ENCODE peak calls at places on chromosomes 11 and 22, in eight cellular contexts. One of them, this sample, is unnamed.
A peak's percentile ranks its signal among the peaks of the same experiment; 100 is the strongest.

GRCh38 chr11:27228232-27228631 is 134.8 kb downstream of the CCDC34 start:
- DNase-seq in mammary epithelial cell: peak; percentile 88
- DNase-seq in IMR-90: no peak
- DNase-seq in MCF 10A: peak; percentile 78
- DNase-seq in activated naive CD4-positive, alpha-beta T cell treated with Interleukin-2 at 50 U/mL for 16 hours: no peak
- DNase-seq in activated B cell treated with CpG ODN at 0.5 μM for 24 hours: no peak
- DNase-seq in SJSA1: no peak
- DNase-seq in NCI-H345: peak; percentile 81
- DNase-seq in this sample: no peak

GRCh38 chr22:19799322-19800190 is 39.0 kb downstream of the TBX1 start:
- DNase-seq in activated naive CD4-positive, alpha-beta T cell treated with Interleukin-2 at 50 U/mL for 16 hours: no peak
- DNase-seq in SJSA1: peak; percentile 96
- DNase-seq in mammary epithelial cell: no peak
- DNase-seq in MCF 10A: no peak
- DNase-seq in NCI-H345: no peak
- DNase-seq in IMR-90: peak; percentile 92
- DNase-seq in activated B cell treated with CpG ODN at 0.5 μM for 24 hours: no peak
- DNase-seq in this sample: no peak

GRCh38 chr22:50302041-50302541 is 5.4 kb downstream of the PLXNB2 start:
- DNase-seq in NCI-H345: no peak
- DNase-seq in activated B cell treated with CpG ODN at 0.5 μM for 24 hours: no peak
- DNase-seq in SJSA1: no peak
- DNase-seq in MCF 10A: peak; percentile 38
- DNase-seq in activated naive CD4-positive, alpha-beta T cell treated with Interleukin-2 at 50 U/mL for 16 hours: no peak
- DNase-seq in IMR-90: peak; percentile 17
- DNase-seq in mammary epithelial cell: peak; percentile 61
- DNase-seq in this sample: no peak

GRCh38 chr11:92916299-92916698 is 53.2 kb upstream of the MTNR1B start:
- DNase-seq in IMR-90: no peak
- DNase-seq in activated B cell treated with CpG ODN at 0.5 μM for 24 hours: no peak
- DNase-seq in mammary epithelial cell: no peak
- DNase-seq in activated naive CD4-positive, alpha-beta T cell treated with Interleukin-2 at 50 U/mL for 16 hours: no peak
- DNase-seq in MCF 10A: no peak
- DNase-seq in SJSA1: no peak
- DNase-seq in NCI-H345: no peak
- DNase-seq in this sample: no peak

GRCh38 chr11:57885298-57886035 is 123.9 kb downstream of the CTNND1 start:
- DNase-seq in activated naive CD4-positive, alpha-beta T cell treated with Interleukin-2 at 50 U/mL for 16 hours: no peak
- DNase-seq in NCI-H345: no peak
- DNase-seq in mammary epithelial cell: peak; percentile 36
- DNase-seq in MCF 10A: peak; percentile 43
- DNase-seq in IMR-90: peak; percentile 42
- DNase-seq in SJSA1: no peak
- DNase-seq in activated B cell treated with CpG ODN at 0.5 μM for 24 hours: no peak
- DNase-seq in this sample: no peak

GRCh38 chr11:94876645-94877445 is 96.5 kb downstream of the CWC15 start:
- DNase-seq in NCI-H345: no peak
- DNase-seq in SJSA1: peak; percentile 79
- DNase-seq in activated naive CD4-positive, alpha-beta T cell treated with Interleukin-2 at 50 U/mL for 16 hours: peak; percentile 41
- DNase-seq in MCF 10A: peak; percentile 85
- DNase-seq in activated B cell treated with CpG ODN at 0.5 μM for 24 hours: no peak
- DNase-seq in IMR-90: peak; percentile 98
- DNase-seq in mammary epithelial cell: peak; percentile 75
- DNase-seq in this sample: peak; percentile 13

GRCh38 chr11:24386551-24387404 is 110.1 kb upstream of the LUZP2 start:
- DNase-seq in SJSA1: no peak
- DNase-seq in MCF 10A: peak; percentile 32
- DNase-seq in activated B cell treated with CpG ODN at 0.5 μM for 24 hours: no peak
- DNase-seq in NCI-H345: peak; percentile 88
- DNase-seq in mammary epithelial cell: peak; percentile 8
- DNase-seq in activated naive CD4-positive, alpha-beta T cell treated with Interleukin-2 at 50 U/mL for 16 hours: no peak
- DNase-seq in IMR-90: peak; percentile 68
- DNase-seq in this sample: no peak

GRCh38 chr22:20237480-20238440 is 30.4 kb downstream of the RTN4R start:
- DNase-seq in activated B cell treated with CpG ODN at 0.5 μM for 24 hours: no peak
- DNase-seq in SJSA1: no peak
- DNase-seq in NCI-H345: no peak
- DNase-seq in MCF 10A: peak; percentile 20
- DNase-seq in activated naive CD4-positive, alpha-beta T cell treated with Interleukin-2 at 50 U/mL for 16 hours: peak; percentile 27
- DNase-seq in IMR-90: no peak
- DNase-seq in mammary epithelial cell: peak; percentile 21
- DNase-seq in this sample: no peak

GRCh38 chr11:100791873-100792272 is 104.8 kb downstream of the ARHGAP42 start:
- DNase-seq in SJSA1: no peak
- DNase-seq in NCI-H345: no peak
- DNase-seq in IMR-90: peak; percentile 17
- DNase-seq in mammary epithelial cell: peak; percentile 69
- DNase-seq in activated naive CD4-positive, alpha-beta T cell treated with Interleukin-2 at 50 U/mL for 16 hours: no peak
- DNase-seq in activated B cell treated with CpG ODN at 0.5 μM for 24 hours: no peak
- DNase-seq in MCF 10A: peak; percentile 61
- DNase-seq in this sample: no peak

GRCh38 chr11:116109228-116109627 is 605.0 kb upstream of the CADM1 start:
- DNase-seq in NCI-H345: no peak
- DNase-seq in MCF 10A: peak; percentile 5
- DNase-seq in activated naive CD4-positive, alpha-beta T cell treated with Interleukin-2 at 50 U/mL for 16 hours: no peak
- DNase-seq in activated B cell treated with CpG ODN at 0.5 μM for 24 hours: no peak
- DNase-seq in IMR-90: peak; percentile 44
- DNase-seq in mammary epithelial cell: peak; percentile 55
- DNase-seq in SJSA1: peak; percentile 39
- DNase-seq in this sample: no peak

GRCh38 chr11:1150095-1150494 is 7.7 kb upstream of the MUC5AC start:
- DNase-seq in activated B cell treated with CpG ODN at 0.5 μM for 24 hours: peak; percentile 13
- DNase-seq in MCF 10A: no peak
- DNase-seq in mammary epithelial cell: no peak
- DNase-seq in IMR-90: no peak
- DNase-seq in activated naive CD4-positive, alpha-beta T cell treated with Interleukin-2 at 50 U/mL for 16 hours: no peak
- DNase-seq in SJSA1: no peak
- DNase-seq in NCI-H345: no peak
- DNase-seq in this sample: no peak

GRCh38 chr11:117907276-117908110 is 21.7 kb downstream of the TMPRSS13 start:
- DNase-seq in IMR-90: peak; percentile 81
- DNase-seq in activated naive CD4-positive, alpha-beta T cell treated with Interleukin-2 at 50 U/mL for 16 hours: peak; percentile 63
- DNase-seq in NCI-H345: peak; percentile 67
- DNase-seq in mammary epithelial cell: peak; percentile 96
- DNase-seq in MCF 10A: peak; percentile 97
- DNase-seq in SJSA1: peak; percentile 62
- DNase-seq in activated B cell treated with CpG ODN at 0.5 μM for 24 hours: peak; percentile 61
- DNase-seq in this sample: peak; percentile 15

GRCh38 chr11:11370263-11371060 is 17.4 kb upstream of the CSNK2A3 start:
- DNase-seq in IMR-90: no peak
- DNase-seq in activated B cell treated with CpG ODN at 0.5 μM for 24 hours: no peak
- DNase-seq in mammary epithelial cell: no peak
- DNase-seq in SJSA1: no peak
- DNase-seq in MCF 10A: no peak
- DNase-seq in NCI-H345: no peak
- DNase-seq in activated naive CD4-positive, alpha-beta T cell treated with Interleukin-2 at 50 U/mL for 16 hours: no peak
- DNase-seq in this sample: no peak

GRCh38 chr11:29025001-29025400 is 916.8 kb downstream of the METTL15 start:
- DNase-seq in mammary epithelial cell: no peak
- DNase-seq in activated B cell treated with CpG ODN at 0.5 μM for 24 hours: no peak
- DNase-seq in MCF 10A: no peak
- DNase-seq in IMR-90: peak; percentile 47
- DNase-seq in NCI-H345: no peak
- DNase-seq in activated naive CD4-positive, alpha-beta T cell treated with Interleukin-2 at 50 U/mL for 16 hours: no peak
- DNase-seq in SJSA1: no peak
- DNase-seq in this sample: no peak

GRCh38 chr11:33329705-33330329 is 72.6 kb downstream of the HIPK3 start:
- DNase-seq in activated naive CD4-positive, alpha-beta T cell treated with Interleukin-2 at 50 U/mL for 16 hours: peak; percentile 29
- DNase-seq in IMR-90: peak; percentile 72
- DNase-seq in mammary epithelial cell: peak; percentile 55
- DNase-seq in MCF 10A: peak; percentile 68
- DNase-seq in activated B cell treated with CpG ODN at 0.5 μM for 24 hours: no peak
- DNase-seq in NCI-H345: peak; percentile 58
- DNase-seq in SJSA1: no peak
- DNase-seq in this sample: no peak

GRCh38 chr22:49642331-49642730 is 185.3 kb downstream of the BRD1 start:
- DNase-seq in activated B cell treated with CpG ODN at 0.5 μM for 24 hours: no peak
- DNase-seq in activated naive CD4-positive, alpha-beta T cell treated with Interleukin-2 at 50 U/mL for 16 hours: no peak
- DNase-seq in mammary epithelial cell: no peak
- DNase-seq in IMR-90: no peak
- DNase-seq in NCI-H345: peak; percentile 13
- DNase-seq in MCF 10A: no peak
- DNase-seq in SJSA1: no peak
- DNase-seq in this sample: no peak

GRCh38 chr11:34972892-34973291 is 56.5 kb downstream of the PDHX start:
- DNase-seq in mammary epithelial cell: no peak
- DNase-seq in MCF 10A: no peak
- DNase-seq in IMR-90: peak; percentile 87
- DNase-seq in activated B cell treated with CpG ODN at 0.5 μM for 24 hours: no peak
- DNase-seq in NCI-H345: no peak
- DNase-seq in SJSA1: no peak
- DNase-seq in activated naive CD4-positive, alpha-beta T cell treated with Interleukin-2 at 50 U/mL for 16 hours: no peak
- DNase-seq in this sample: no peak

GRCh38 chr11:12220305-12220704 is 109.9 kb downstream of the MICAL2 start:
- DNase-seq in SJSA1: no peak
- DNase-seq in MCF 10A: no peak
- DNase-seq in IMR-90: no peak
- DNase-seq in NCI-H345: no peak
- DNase-seq in activated B cell treated with CpG ODN at 0.5 μM for 24 hours: no peak
- DNase-seq in mammary epithelial cell: no peak
- DNase-seq in activated naive CD4-positive, alpha-beta T cell treated with Interleukin-2 at 50 U/mL for 16 hours: no peak
- DNase-seq in this sample: no peak

GRCh38 chr11:94036096-94036495 is 14.9 kb downstream of the HEPHL1 start:
- DNase-seq in NCI-H345: no peak
- DNase-seq in mammary epithelial cell: no peak
- DNase-seq in activated naive CD4-positive, alpha-beta T cell treated with Interleukin-2 at 50 U/mL for 16 hours: no peak
- DNase-seq in MCF 10A: no peak
- DNase-seq in activated B cell treated with CpG ODN at 0.5 μM for 24 hours: no peak
- DNase-seq in SJSA1: no peak
- DNase-seq in IMR-90: no peak
- DNase-seq in this sample: no peak

GRCh38 chr22:19872779-19873137 is 18.1 kb upstream of the GNB1L start:
- DNase-seq in activated B cell treated with CpG ODN at 0.5 μM for 24 hours: no peak
- DNase-seq in SJSA1: no peak
- DNase-seq in activated naive CD4-positive, alpha-beta T cell treated with Interleukin-2 at 50 U/mL for 16 hours: no peak
- DNase-seq in mammary epithelial cell: no peak
- DNase-seq in IMR-90: no peak
- DNase-seq in MCF 10A: no peak
- DNase-seq in NCI-H345: peak; percentile 6
- DNase-seq in this sample: no peak

GRCh38 chr22:50161508-50162390 is 8.8 kb upstream of the PANX2 start:
- DNase-seq in SJSA1: no peak
- DNase-seq in IMR-90: no peak
- DNase-seq in activated naive CD4-positive, alpha-beta T cell treated with Interleukin-2 at 50 U/mL for 16 hours: no peak
- DNase-seq in MCF 10A: no peak
- DNase-seq in mammary epithelial cell: no peak
- DNase-seq in activated B cell treated with CpG ODN at 0.5 μM for 24 hours: no peak
- DNase-seq in NCI-H345: no peak
- DNase-seq in this sample: no peak

GRCh38 chr11:69013009-69013951 is at the start of gene MRGPRF:
- DNase-seq in NCI-H345: no peak
- DNase-seq in activated B cell treated with CpG ODN at 0.5 μM for 24 hours: no peak
- DNase-seq in mammary epithelial cell: no peak
- DNase-seq in activated naive CD4-positive, alpha-beta T cell treated with Interleukin-2 at 50 U/mL for 16 hours: no peak
- DNase-seq in SJSA1: peak; percentile 97
- DNase-seq in IMR-90: peak; percentile 91
- DNase-seq in MCF 10A: no peak
- DNase-seq in this sample: no peak

GRCh38 chr22:24521791-24522245 is 26.7 kb downstream of the UPB1 start:
- DNase-seq in activated B cell treated with CpG ODN at 0.5 μM for 24 hours: no peak
- DNase-seq in mammary epithelial cell: peak; percentile 77
- DNase-seq in MCF 10A: peak; percentile 79
- DNase-seq in SJSA1: no peak
- DNase-seq in IMR-90: peak; percentile 60
- DNase-seq in NCI-H345: peak; percentile 51
- DNase-seq in activated naive CD4-positive, alpha-beta T cell treated with Interleukin-2 at 50 U/mL for 16 hours: peak; percentile 24
- DNase-seq in this sample: no peak

GRCh38 chr22:23270212-23270733 is 90.0 kb downstream of the BCR start:
- DNase-seq in IMR-90: peak; percentile 7
- DNase-seq in mammary epithelial cell: no peak
- DNase-seq in NCI-H345: no peak
- DNase-seq in SJSA1: no peak
- DNase-seq in MCF 10A: no peak
- DNase-seq in activated B cell treated with CpG ODN at 0.5 μM for 24 hours: no peak
- DNase-seq in activated naive CD4-positive, alpha-beta T cell treated with Interleukin-2 at 50 U/mL for 16 hours: no peak
- DNase-seq in this sample: no peak

GRCh38 chr22:46010951-46011626 is 34.1 kb upstream of the WNT7B start:
- DNase-seq in activated B cell treated with CpG ODN at 0.5 μM for 24 hours: no peak
- DNase-seq in MCF 10A: no peak
- DNase-seq in IMR-90: no peak
- DNase-seq in NCI-H345: peak; percentile 9
- DNase-seq in activated naive CD4-positive, alpha-beta T cell treated with Interleukin-2 at 50 U/mL for 16 hours: no peak
- DNase-seq in mammary epithelial cell: no peak
- DNase-seq in SJSA1: no peak
- DNase-seq in this sample: no peak

This sample was measured in stimulated activated CD8-positive, alpha-beta memory T cell treated with anti-CD3 and anti-CD28 coated beads, Interleukin-15, amount 100 ng/mL, for 1 hour.